ENCODE peak calls at places on chromosomes 12 and 14, in six cellular contexts. One of them, this sample, is unnamed.

GRCh38 chr12:65607271-65607880 is 216.9 kb upstream of the HMGA2 start:
- DNase-seq in CD8-positive, alpha-beta T cell: no peak
- DNase-seq in psoas muscle: no peak
- DNase-seq in Peyer's patch: no peak
- DNase-seq in cardiac muscle cell: no peak
- DNase-seq in fibroblast of the aortic adventitia: no peak
- DNase-seq in this sample: peak; percentile 54

GRCh38 chr14:60090864-60091519 is 731 bp upstream of the PCNX4 start:
- DNase-seq in CD8-positive, alpha-beta T cell: peak; percentile 26
- DNase-seq in psoas muscle: peak; percentile 72
- DNase-seq in Peyer's patch: peak; percentile 28
- DNase-seq in cardiac muscle cell: peak; percentile 89
- DNase-seq in fibroblast of the aortic adventitia: peak; percentile 84
- DNase-seq in this sample: no peak

GRCh38 chr12:45208604-45209487 is 7.0 kb upstream of the ANO6 start:
- DNase-seq in CD8-positive, alpha-beta T cell: no peak
- DNase-seq in psoas muscle: no peak
- DNase-seq in Peyer's patch: no peak
- DNase-seq in cardiac muscle cell: peak; percentile 61
- DNase-seq in fibroblast of the aortic adventitia: peak; percentile 74
- DNase-seq in this sample: no peak

GRCh38 chr12:96989916-96990315 is 82.9 kb downstream of the NEDD1 start:
- DNase-seq in CD8-positive, alpha-beta T cell: no peak
- DNase-seq in psoas muscle: no peak
- DNase-seq in Peyer's patch: no peak
- DNase-seq in cardiac muscle cell: peak; percentile 6
- DNase-seq in fibroblast of the aortic adventitia: no peak
- DNase-seq in this sample: no peak

GRCh38 chr12:90280033-90280432 is 571.4 kb upstream of the ATP2B1 start:
- DNase-seq in CD8-positive, alpha-beta T cell: no peak
- DNase-seq in psoas muscle: no peak
- DNase-seq in Peyer's patch: no peak
- DNase-seq in cardiac muscle cell: no peak
- DNase-seq in fibroblast of the aortic adventitia: peak; percentile 25
- DNase-seq in this sample: no peak

GRCh38 chr12:94202245-94203180 is 54.1 kb downstream of the PLXNC1 start:
- DNase-seq in CD8-positive, alpha-beta T cell: no peak
- DNase-seq in psoas muscle: no peak
- DNase-seq in Peyer's patch: no peak
- DNase-seq in cardiac muscle cell: no peak
- DNase-seq in fibroblast of the aortic adventitia: no peak
- DNase-seq in this sample: no peak

GRCh38 chr12:94650143-94651056 is at the start of gene TMCC3:
- DNase-seq in CD8-positive, alpha-beta T cell: no peak
- DNase-seq in psoas muscle: peak; percentile 86
- DNase-seq in Peyer's patch: peak; percentile 41
- DNase-seq in cardiac muscle cell: peak; percentile 65
- DNase-seq in fibroblast of the aortic adventitia: peak; percentile 12
- DNase-seq in this sample: no peak

GRCh38 chr14:66082009-66082408 is 404.2 kb upstream of the CCDC196 start:
- DNase-seq in CD8-positive, alpha-beta T cell: no peak
- DNase-seq in psoas muscle: no peak
- DNase-seq in Peyer's patch: no peak
- DNase-seq in cardiac muscle cell: peak; percentile 58
- DNase-seq in fibroblast of the aortic adventitia: peak; percentile 36
- DNase-seq in this sample: no peak

GRCh38 chr14:103220134-103220981 is 97.1 kb downstream of the TNFAIP2 start:
- DNase-seq in CD8-positive, alpha-beta T cell: no peak
- DNase-seq in psoas muscle: no peak
- DNase-seq in Peyer's patch: no peak
- DNase-seq in cardiac muscle cell: no peak
- DNase-seq in fibroblast of the aortic adventitia: no peak
- DNase-seq in this sample: no peak

GRCh38 chr14:105927661-105928060 is 401.3 kb downstream of the TMEM121 start:
- DNase-seq in CD8-positive, alpha-beta T cell: no peak
- DNase-seq in psoas muscle: no peak
- DNase-seq in Peyer's patch: no peak
- DNase-seq in cardiac muscle cell: no peak
- DNase-seq in fibroblast of the aortic adventitia: no peak
- DNase-seq in this sample: peak; percentile 30

GRCh38 chr14:88322505-88323085 is 474 bp downstream of the KCNK10 start:
- DNase-seq in CD8-positive, alpha-beta T cell: no peak
- DNase-seq in psoas muscle: no peak
- DNase-seq in Peyer's patch: no peak
- DNase-seq in cardiac muscle cell: no peak
- DNase-seq in fibroblast of the aortic adventitia: peak; percentile 1
- DNase-seq in this sample: no peak

GRCh38 chr12:131454418-131455217 is 256.3 kb upstream of the SFSWAP start:
- DNase-seq in CD8-positive, alpha-beta T cell: no peak
- DNase-seq in psoas muscle: no peak
- DNase-seq in Peyer's patch: no peak
- DNase-seq in cardiac muscle cell: peak; percentile 13
- DNase-seq in fibroblast of the aortic adventitia: no peak
- DNase-seq in this sample: no peak

GRCh38 chr12:30420561-30420960 is 275.1 kb downstream of the IPO8 start:
- DNase-seq in CD8-positive, alpha-beta T cell: no peak
- DNase-seq in psoas muscle: no peak
- DNase-seq in Peyer's patch: no peak
- DNase-seq in cardiac muscle cell: peak; percentile 49
- DNase-seq in fibroblast of the aortic adventitia: peak; percentile 34
- DNase-seq in this sample: no peak

GRCh38 chr14:87494010-87494409 is 499.0 kb downstream of the GALC start:
- DNase-seq in CD8-positive, alpha-beta T cell: no peak
- DNase-seq in psoas muscle: no peak
- DNase-seq in Peyer's patch: no peak
- DNase-seq in cardiac muscle cell: no peak
- DNase-seq in fibroblast of the aortic adventitia: no peak
- DNase-seq in this sample: no peak

GRCh38 chr14:68506645-68507405 is 286.0 kb downstream of the ZFP36L1 start:
- DNase-seq in CD8-positive, alpha-beta T cell: peak; percentile 66
- DNase-seq in psoas muscle: no peak
- DNase-seq in Peyer's patch: peak; percentile 68
- DNase-seq in cardiac muscle cell: no peak
- DNase-seq in fibroblast of the aortic adventitia: no peak
- DNase-seq in this sample: peak; percentile 53

GRCh38 chr14:30596972-30597371 is 25.1 kb upstream of the SCFD1 start:
- DNase-seq in CD8-positive, alpha-beta T cell: no peak
- DNase-seq in psoas muscle: no peak
- DNase-seq in Peyer's patch: no peak
- DNase-seq in cardiac muscle cell: no peak
- DNase-seq in fibroblast of the aortic adventitia: no peak
- DNase-seq in this sample: no peak

GRCh38 chr14:92903359-92903758 is 19.6 kb upstream of the CHGA start:
- DNase-seq in CD8-positive, alpha-beta T cell: no peak
- DNase-seq in psoas muscle: no peak
- DNase-seq in Peyer's patch: no peak
- DNase-seq in cardiac muscle cell: no peak
- DNase-seq in fibroblast of the aortic adventitia: no peak
- DNase-seq in this sample: no peak

DNA sequence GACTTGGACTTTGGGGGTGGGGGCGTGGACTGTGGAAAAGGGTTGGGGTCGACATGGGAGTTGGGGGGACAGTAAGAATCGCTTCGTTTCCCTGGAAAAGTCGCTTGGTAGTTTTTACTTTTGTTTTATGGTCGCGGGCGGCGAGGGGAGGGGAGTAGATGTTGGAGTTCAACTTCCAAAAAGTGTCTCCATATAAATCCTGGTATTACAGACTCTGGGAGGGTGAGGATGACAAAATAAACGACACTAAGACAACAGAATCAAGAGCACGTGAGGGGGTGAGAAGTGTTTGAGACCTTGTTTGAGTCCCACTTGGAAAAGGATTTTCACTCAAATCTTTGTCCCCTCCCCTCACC is 650 bp upstream of the BCL11B start:
- DNase-seq in CD8-positive, alpha-beta T cell: no peak
- DNase-seq in psoas muscle: no peak
- DNase-seq in Peyer's patch: no peak
- DNase-seq in cardiac muscle cell: no peak
- DNase-seq in fibroblast of the aortic adventitia: no peak
- DNase-seq in this sample: no peak
- H3K4me3 ChIP-seq in CD8-positive, alpha-beta T cell: peak overlapping the region; percentile 81
- H3K4me3 ChIP-seq in psoas muscle: peak overlapping the region; percentile 58
- H3K4me3 ChIP-seq in Peyer's patch: peak overlapping the region; percentile 84
- H3K4me3 ChIP-seq in cardiac muscle cell: peak overlapping the region; percentile 65
- H3K4me3 ChIP-seq in fibroblast of the aortic adventitia: peak overlapping the region; percentile 58
- H3K4me3 ChIP-seq in this sample: peak overlapping the region; percentile 36

DNA sequence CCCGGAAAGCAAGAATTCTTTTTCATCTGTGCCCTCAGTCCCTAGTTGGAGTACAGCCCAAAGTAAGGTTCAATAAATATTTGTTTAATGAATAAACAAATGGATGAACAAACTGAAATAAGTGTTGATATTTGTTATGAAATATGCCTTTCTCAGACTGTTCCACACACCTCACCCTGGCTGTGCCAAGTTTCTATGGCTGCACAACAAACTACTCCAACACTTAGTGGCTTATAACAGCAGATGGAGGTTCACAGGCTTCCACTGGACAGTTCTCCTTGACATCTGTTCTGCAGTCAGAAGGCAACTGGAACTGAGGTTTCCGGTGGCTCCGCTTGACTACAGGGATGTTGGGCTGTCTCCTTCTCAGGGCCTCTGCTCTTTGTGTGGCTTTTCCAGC is 197.1 kb downstream of the RGS6 start:
- DNase-seq in CD8-positive, alpha-beta T cell: no peak
- DNase-seq in psoas muscle: no peak
- DNase-seq in Peyer's patch: no peak
- DNase-seq in cardiac muscle cell: no peak
- DNase-seq in fibroblast of the aortic adventitia: no peak
- DNase-seq in this sample: peak; percentile 60
- H3K4me3 ChIP-seq in CD8-positive, alpha-beta T cell: no peak overlapping the region
- H3K4me3 ChIP-seq in psoas muscle: no peak overlapping the region
- H3K4me3 ChIP-seq in Peyer's patch: no peak overlapping the region
- H3K4me3 ChIP-seq in cardiac muscle cell: no peak overlapping the region
- H3K4me3 ChIP-seq in fibroblast of the aortic adventitia: no peak overlapping the region
- H3K4me3 ChIP-seq in this sample: no peak overlapping the region

DNA sequence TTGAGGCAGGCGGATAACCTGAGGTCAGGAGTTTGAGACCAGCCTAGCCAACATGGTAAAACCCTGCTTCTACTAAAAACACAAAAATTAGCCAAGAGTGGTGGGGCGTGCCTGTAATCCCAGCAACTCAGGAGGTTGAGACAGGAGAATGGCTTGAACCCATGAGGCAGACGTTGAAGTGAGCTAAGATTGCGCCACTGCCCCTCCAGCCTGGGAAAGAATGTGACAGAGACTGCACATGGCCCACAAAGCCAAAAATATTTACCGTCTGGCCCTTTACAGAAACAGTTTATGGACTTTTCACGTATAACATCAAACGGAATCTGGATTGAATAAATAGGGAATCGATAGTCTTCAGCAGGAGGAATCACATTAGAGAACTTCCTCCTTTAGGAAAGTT is 3.5 kb downstream of the RSRC2 start:
- DNase-seq in CD8-positive, alpha-beta T cell: no peak
- DNase-seq in psoas muscle: no peak
- DNase-seq in Peyer's patch: no peak
- DNase-seq in cardiac muscle cell: peak; percentile 78
- DNase-seq in fibroblast of the aortic adventitia: peak; percentile 68
- DNase-seq in this sample: no peak
- H3K4me3 ChIP-seq in CD8-positive, alpha-beta T cell: no peak overlapping the region
- H3K4me3 ChIP-seq in psoas muscle: peak overlapping the region; percentile 85
- H3K4me3 ChIP-seq in Peyer's patch: peak overlapping the region; percentile 19
- H3K4me3 ChIP-seq in cardiac muscle cell: no peak overlapping the region
- H3K4me3 ChIP-seq in fibroblast of the aortic adventitia: peak overlapping the region; percentile 29
- H3K4me3 ChIP-seq in this sample: peak overlapping the region; percentile 87

GRCh38 chr12:108333898-108334699 is 5.0 kb downstream of the CMKLR1 start:
- DNase-seq in CD8-positive, alpha-beta T cell: no peak
- DNase-seq in psoas muscle: peak; percentile 35
- DNase-seq in Peyer's patch: no peak
- DNase-seq in cardiac muscle cell: peak; percentile 54
- DNase-seq in fibroblast of the aortic adventitia: no peak
- DNase-seq in this sample: no peak
- H3K4me3 ChIP-seq in CD8-positive, alpha-beta T cell: no peak overlapping the region
- H3K4me3 ChIP-seq in psoas muscle: no peak overlapping the region
- H3K4me3 ChIP-seq in Peyer's patch: no peak overlapping the region
- H3K4me3 ChIP-seq in cardiac muscle cell: no peak overlapping the region
- H3K4me3 ChIP-seq in fibroblast of the aortic adventitia: no peak overlapping the region
- H3K4me3 ChIP-seq in this sample: no peak overlapping the region

DNA sequence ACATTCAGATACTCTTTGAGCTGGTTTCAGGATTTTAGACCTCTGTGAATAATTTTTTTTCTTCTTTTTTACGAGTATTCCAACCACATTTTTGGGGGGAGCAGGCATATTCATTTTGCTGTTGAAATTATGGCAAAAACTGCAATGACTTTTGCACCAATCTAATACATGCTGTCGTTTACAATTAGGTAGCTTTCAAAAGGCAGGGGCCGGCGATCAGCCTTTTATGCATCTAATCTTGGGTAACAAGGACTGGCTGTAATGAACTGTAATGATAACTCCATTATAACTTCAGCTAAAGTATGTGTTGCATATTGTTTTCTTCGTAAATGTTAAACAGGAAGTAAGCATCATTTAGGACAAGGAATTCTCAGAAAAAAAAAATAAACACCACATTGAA is 30.4 kb upstream of the KLRF1 start:
- DNase-seq in CD8-positive, alpha-beta T cell: no peak
- DNase-seq in psoas muscle: no peak
- DNase-seq in Peyer's patch: no peak
- DNase-seq in cardiac muscle cell: no peak
- DNase-seq in fibroblast of the aortic adventitia: no peak
- DNase-seq in this sample: no peak
- H3K4me3 ChIP-seq in CD8-positive, alpha-beta T cell: no peak overlapping the region
- H3K4me3 ChIP-seq in psoas muscle: no peak overlapping the region
- H3K4me3 ChIP-seq in Peyer's patch: no peak overlapping the region
- H3K4me3 ChIP-seq in cardiac muscle cell: no peak overlapping the region
- H3K4me3 ChIP-seq in fibroblast of the aortic adventitia: no peak overlapping the region
- H3K4me3 ChIP-seq in this sample: no peak overlapping the region

DNA sequence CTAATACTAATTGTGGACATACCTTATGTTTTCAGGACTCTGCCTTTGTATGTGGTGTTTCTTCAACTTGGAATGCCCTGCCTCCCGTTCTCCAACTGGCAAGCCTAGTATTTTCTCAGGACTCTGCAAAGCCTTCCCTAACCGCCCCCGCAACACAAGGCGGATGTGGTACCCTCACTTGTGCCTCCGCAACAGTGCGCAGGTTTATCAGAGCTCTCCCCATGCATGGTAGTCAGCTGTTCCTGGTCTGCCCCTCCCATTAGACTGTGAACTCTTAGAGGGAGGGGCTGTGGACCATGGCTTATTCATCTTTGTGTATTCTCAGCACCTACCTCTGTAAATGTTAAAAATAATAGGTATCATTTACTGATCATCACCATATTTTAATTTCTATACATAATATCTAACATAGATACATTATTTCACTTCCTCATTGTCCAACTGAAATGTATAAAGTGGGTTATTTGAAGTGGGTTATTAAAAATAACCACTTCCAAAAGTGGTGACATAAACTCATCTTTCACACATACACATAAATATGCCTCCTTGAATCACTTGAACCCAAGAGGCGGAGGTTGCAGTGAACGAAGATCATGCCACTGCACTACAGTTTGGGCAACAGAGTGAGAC is 9.0 kb downstream of the LPAR5 start:
- DNase-seq in CD8-positive, alpha-beta T cell: peak; percentile 60
- DNase-seq in psoas muscle: peak; percentile 13
- DNase-seq in Peyer's patch: peak; percentile 64
- DNase-seq in cardiac muscle cell: no peak
- DNase-seq in fibroblast of the aortic adventitia: no peak
- DNase-seq in this sample: no peak
- H3K4me3 ChIP-seq in CD8-positive, alpha-beta T cell: peak overlapping the region; percentile 51
- H3K4me3 ChIP-seq in psoas muscle: no peak overlapping the region
- H3K4me3 ChIP-seq in Peyer's patch: peak overlapping the region; percentile 23
- H3K4me3 ChIP-seq in cardiac muscle cell: no peak overlapping the region
- H3K4me3 ChIP-seq in fibroblast of the aortic adventitia: no peak overlapping the region
- H3K4me3 ChIP-seq in this sample: no peak overlapping the region